ENCODE peak calls at places on chromosomes 16 and 17, in five cellular contexts. G, Z, T, R and B are unnamed samples.

GRCh38 chr16:15572329-15573001 is 70.5 kb downstream of the MARF1 start:
- DNase-seq in G (no peak), Z (no peak), T (no peak), R (no peak), B (no peak)

GRCh38 chr17:28402224-28402630 is 3.8 kb downstream of the SLC46A1 start:
- DNase-seq in G (no peak), Z (no peak), T (no peak), R (no peak), B (no peak)

GRCh38 chr17:81251943-81252301 is 12.8 kb downstream of the NDUFAF8 start:
- DNase-seq in G (no peak), Z (no peak), T (peak; percentile 61), R (no peak), B (no peak)

GRCh38 chr16:5906351-5906750 is 808.8 kb upstream of the EEF2KMT start:
- DNase-seq in G (no peak), Z (no peak), T (no peak), R (no peak), B (no peak)

GRCh38 chr17:42055496-42055895 is 5.1 kb upstream of the C17orf113 start:
- DNase-seq in G (no peak), Z (no peak), T (no peak), R (no peak), B (no peak)

GRCh38 chr16:76932541-76933211 is 258.3 kb upstream of the MON1B start:
- DNase-seq in G (no peak), Z (no peak), T (no peak), R (no peak), B (no peak)

GRCh38 chr17:41972571-41973411 is 6.2 kb downstream of the CNP start:
- DNase-seq in G (no peak), Z (no peak), T (peak; percentile 79), R (no peak), B (no peak)

GRCh38 chr16:71172808-71173207 is 57.7 kb downstream of the HYDIN start:
- DNase-seq in G (no peak), Z (no peak), T (no peak), R (no peak), B (no peak)

GRCh38 chr16:89194340-89195311 is 5.7 kb downstream of the SLC22A31 start:
- DNase-seq in G (no peak), Z (no peak), T (peak; percentile 59), R (no peak), B (no peak)

GRCh38 chr16:57255686-57256415 is 10.8 kb downstream of the ARL2BP start:
- DNase-seq in G (no peak), Z (no peak), T (no peak), R (no peak), B (no peak)

GRCh38 chr16:31700200-31700529 is 172.5 kb downstream of the AHSP start:
- DNase-seq in G (peak; percentile 71), Z (no peak), T (no peak), R (no peak), B (no peak)

GRCh38 chr17:48181653-48182052 is 74.1 kb downstream of the SNX11 start:
- DNase-seq in G (no peak), Z (no peak), T (no peak), R (peak; percentile 69), B (peak; percentile 67)

GRCh38 chr16:47018223-47018891 is 44.9 kb upstream of the DNAJA2 start:
- DNase-seq in G (no peak), Z (peak; percentile 86), T (no peak), R (peak; percentile 75), B (peak; percentile 72)

GRCh38 chr17:71003736-71004135 is 834.4 kb downstream of the KCNJ2 start:
- DNase-seq in G (no peak), Z (no peak), T (no peak), R (no peak), B (no peak)

GRCh38 chr17:45234641-45235040 is 13.0 kb downstream of the FMNL1 start:
- DNase-seq in G (no peak), Z (no peak), T (peak; percentile 42), R (peak; percentile 66), B (peak; percentile 76)

GRCh38 chr16:72072514-72073342 is 9.7 kb downstream of the HPR start:
- DNase-seq in G (peak; percentile 27), Z (no peak), T (no peak), R (no peak), B (peak; percentile 49)

GRCh38 chr16:68450741-68451140 is 2.4 kb upstream of the SMPD3 start:
- DNase-seq in G (no peak), Z (no peak), T (no peak), R (no peak), B (no peak)

GRCh38 chr16:2675714-2676113 is 6.6 kb upstream of the KCTD5 start:
- DNase-seq in G (no peak), Z (no peak), T (no peak), R (no peak), B (no peak)

GRCh38 chr17:48174833-48175232 is 67.3 kb downstream of the SNX11 start:
- DNase-seq in G (no peak), Z (no peak), T (no peak), R (no peak), B (no peak)

GRCh38 chr16:78484509-78485058 is 385.1 kb downstream of the WWOX start:
- DNase-seq in G (no peak), Z (no peak), T (no peak), R (no peak), B (no peak)

GRCh38 chr17:67855504-67856324 is 30.4 kb downstream of the BPTF start:
- DNase-seq in G (no peak), Z (no peak), T (no peak), R (no peak), B (no peak)

GRCh38 chr17:81682565-81683207 is 911 bp downstream of the ARL16 start:
- DNase-seq in G (no peak), Z (no peak), T (peak; percentile 30), R (no peak), B (no peak)

GRCh38 chr17:71063127-71063526 is 893.8 kb downstream of the KCNJ2 start:
- DNase-seq in G (no peak), Z (no peak), T (no peak), R (no peak), B (no peak)

GRCh38 chr17:40980594-40980993 is 3.5 kb downstream of the KRT40 start:
- DNase-seq in G (no peak), Z (no peak), T (no peak), R (no peak), B (no peak)

GRCh38 chr17:77565166-77565565 is 393.3 kb upstream of the TNRC6C start:
- DNase-seq in G (no peak), Z (no peak), T (no peak), R (no peak), B (no peak)

GRCh38 chr17:43931062-43931571 is 11.2 kb downstream of the PPY start:
- DNase-seq in G (no peak), Z (no peak), T (no peak), R (peak; percentile 54), B (peak; percentile 60)

GRCh38 chr16:27106305-27106704 is 39.6 kb downstream of the C16orf82 start:
- DNase-seq in G (no peak), Z (no peak), T (no peak), R (no peak), B (no peak)

GRCh38 chr16:67000384-67001158 is 12.2 kb downstream of the CES4A start:
- DNase-seq in G (peak; percentile 55), Z (no peak), T (peak; percentile 79), R (no peak), B (peak; percentile 38)

GRCh38 chr16:88466175-88466862 is 13.2 kb downstream of the ZFPM1 start:
- DNase-seq in G (no peak), Z (no peak), T (no peak), R (no peak), B (no peak)

GRCh38 chr17:77313831-77314230 is 173.1 kb downstream of the SEC14L1 start:
- DNase-seq in G (no peak), Z (no peak), T (no peak), R (no peak), B (no peak)

GRCh38 chr17:79968116-79968515 is 67.6 kb downstream of the TBC1D16 start:
- DNase-seq in G (no peak), Z (no peak), T (peak; percentile 6), R (no peak), B (no peak)

GRCh38 chr16:89890200-89890599 is 16.8 kb downstream of the TCF25 start:
- DNase-seq in G (no peak), Z (no peak), T (no peak), R (no peak), B (no peak)

GRCh38 chr17:40371261-40371929 is 6.9 kb upstream of the GJD3 start:
- DNase-seq in G (no peak), Z (no peak), T (peak; percentile 11), R (peak; percentile 70), B (no peak)

DNA sequence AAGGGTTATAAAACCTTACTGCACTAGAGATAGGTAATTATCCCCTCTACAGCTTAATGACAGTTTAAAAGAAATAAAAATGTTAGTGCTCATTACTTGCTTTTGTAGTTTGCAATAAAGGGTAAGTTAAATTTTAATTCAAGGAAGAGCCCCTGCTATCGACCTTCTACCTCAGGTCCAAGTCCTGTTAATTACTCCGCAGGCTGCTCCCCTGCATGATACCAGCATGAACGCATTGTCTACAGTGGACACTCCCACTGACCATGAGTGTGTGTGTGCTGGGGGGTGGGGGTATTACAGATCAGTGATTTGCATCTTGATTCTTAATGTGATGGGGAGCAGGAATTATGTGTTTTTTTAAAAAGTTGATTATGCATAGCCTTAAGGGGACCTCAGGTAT is 103.1 kb downstream of the AATF start:
- DNase-seq in G (no peak), Z (no peak), T (no peak), R (no peak), B (no peak)
- H3K4me1 ChIP-seq in G (no peaks in the 10 kb centered on the region), Z (no peaks in the 10 kb centered on the region), T (no peaks in the 10 kb centered on the region), R (no peaks in the 10 kb centered on the region), B (no peaks in the 10 kb centered on the region)

DNA sequence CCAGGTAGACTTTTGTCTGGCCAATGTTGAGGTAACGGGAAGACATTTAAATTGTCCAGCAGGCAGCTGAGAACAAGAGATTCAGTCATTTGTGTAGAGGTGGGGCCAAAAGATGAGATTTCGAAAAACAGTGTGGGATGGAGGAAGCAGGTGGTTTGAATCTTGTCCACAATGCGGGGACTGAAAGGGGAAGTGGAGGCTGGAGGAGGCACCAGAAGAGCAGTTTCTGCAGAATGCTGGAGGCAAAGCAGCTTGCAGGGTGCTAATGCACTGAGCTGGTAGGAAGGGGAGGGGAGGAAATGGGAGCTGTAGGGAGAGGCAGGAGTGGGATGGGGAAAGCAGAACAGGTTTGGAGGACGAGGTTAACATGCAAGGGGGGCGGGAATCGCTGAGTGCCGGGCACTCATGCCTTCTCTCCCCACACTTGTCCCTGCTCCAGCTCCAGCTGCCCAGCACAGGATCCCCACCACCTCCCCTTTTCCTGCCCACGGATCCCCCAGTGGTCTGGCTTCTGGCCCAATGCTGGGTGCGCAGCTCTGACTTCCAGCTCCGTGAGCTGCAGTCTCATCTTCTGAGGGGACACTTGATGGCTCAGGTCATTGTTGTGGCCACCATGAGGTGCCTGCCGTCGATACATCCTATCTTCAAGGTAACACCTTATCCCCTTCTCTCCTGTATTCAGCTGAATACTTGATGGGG is 9.4 kb downstream of the C17orf100 start:
- DNase-seq in G (no peak), Z (no peak), T (no peak), R (no peak), B (no peak)
- H3K4me3 ChIP-seq in G (no peak overlapping the region), Z (no peak overlapping the region), T (no peak overlapping the region), R (no peak overlapping the region), B (no peak overlapping the region)

GRCh38 chr16:59126486-59126885 is 392.4 kb upstream of the GOT2 start:
- DNase-seq in G (no peak), Z (no peak), T (no peak), R (peak; percentile 12), B (no peak)
- H3K4me1 ChIP-seq in G (no peaks in the 10 kb centered on the region), Z (no peaks in the 10 kb centered on the region), T (no peaks in the 10 kb centered on the region), R (peaks cover 12% of the 10 kb centered on the region), B (no peaks in the 10 kb centered on the region)

DNA sequence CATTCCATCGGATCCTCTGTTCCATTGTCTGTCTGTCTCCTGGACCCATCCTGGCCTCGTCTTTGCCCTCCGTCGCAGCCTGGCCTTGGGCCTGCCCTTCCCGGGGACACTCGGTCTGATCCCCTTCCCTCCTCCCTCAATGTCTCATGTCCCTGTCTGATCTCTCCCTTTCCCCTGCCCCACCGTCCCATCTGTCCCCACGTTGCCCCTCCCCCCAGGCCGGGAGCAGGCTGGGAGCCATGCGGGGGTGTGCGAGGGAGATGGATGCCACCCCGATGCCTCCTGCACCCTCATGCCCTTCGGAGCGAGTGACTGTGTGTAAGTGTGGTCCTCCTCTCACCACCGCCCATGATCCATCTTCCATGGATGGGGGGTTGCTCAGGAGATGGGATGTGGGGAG is 5.3 kb upstream of the ATP2A1 start:
- DNase-seq in G (no peak), Z (no peak), T (no peak), R (no peak), B (no peak)
- H3K4me3 ChIP-seq in G (no peak overlapping the region), Z (no peak overlapping the region), T (no peak overlapping the region), R (no peak overlapping the region), B (no peak overlapping the region)